ENCODE peak calls at places on chromosomes 11 and 22, in six cellular contexts. One of them, this sample, is unnamed.

GRCh38 chr11:19728436-19728835 is 15.8 kb downstream of the NAV2 start:
- DNase-seq in aorta: no peak
- DNase-seq in left lung: no peak
- DNase-seq in foreskin keratinocyte: no peak
- DNase-seq in amniotic epithelial cell: peak
- DNase-seq in KBM-7: no peak
- DNase-seq in this sample: peak

GRCh38 chr11:47467372-47467771 is 18.4 kb upstream of the RAPSN start:
- DNase-seq in aorta: peak
- DNase-seq in left lung: no peak
- DNase-seq in foreskin keratinocyte: no peak
- DNase-seq in amniotic epithelial cell: no peak
- DNase-seq in KBM-7: no peak
- DNase-seq in this sample: no peak

GRCh38 chr22:29633514-29634312 is 30.3 kb downstream of the NF2 start:
- DNase-seq in aorta: no peak
- DNase-seq in left lung: no peak
- DNase-seq in foreskin keratinocyte: no peak
- DNase-seq in amniotic epithelial cell: no peak
- DNase-seq in KBM-7: no peak
- DNase-seq in this sample: no peak

GRCh38 chr11:27857014-27857413 is 156.8 kb upstream of the BDNF start:
- DNase-seq in aorta: no peak
- DNase-seq in left lung: no peak
- DNase-seq in foreskin keratinocyte: no peak
- DNase-seq in amniotic epithelial cell: no peak
- DNase-seq in KBM-7: peak
- DNase-seq in this sample: no peak

GRCh38 chr11:122192634-122193245 is 76.7 kb upstream of the BLID start:
- DNase-seq in aorta: no peak
- DNase-seq in left lung: no peak
- DNase-seq in foreskin keratinocyte: no peak
- DNase-seq in amniotic epithelial cell: peak
- DNase-seq in KBM-7: no peak
- DNase-seq in this sample: no peak

GRCh38 chr11:14544611-14545010 is 24.4 kb upstream of the PSMA1 start:
- DNase-seq in aorta: no peak
- DNase-seq in left lung: no peak
- DNase-seq in foreskin keratinocyte: no peak
- DNase-seq in amniotic epithelial cell: peak
- DNase-seq in KBM-7: peak
- DNase-seq in this sample: peak

GRCh38 chr11:116776522-116776984 is 3.8 kb upstream of the BUD13 start:
- DNase-seq in aorta: no peak
- DNase-seq in left lung: no peak
- DNase-seq in foreskin keratinocyte: no peak
- DNase-seq in amniotic epithelial cell: no peak
- DNase-seq in KBM-7: no peak
- DNase-seq in this sample: no peak

GRCh38 chr22:41511521-41511968 is 32.7 kb downstream of the POLR3H start:
- DNase-seq in aorta: no peak
- DNase-seq in left lung: no peak
- DNase-seq in foreskin keratinocyte: no peak
- DNase-seq in amniotic epithelial cell: no peak
- DNase-seq in KBM-7: no peak
- DNase-seq in this sample: no peak

GRCh38 chr11:27116684-27117083 is 76.1 kb downstream of the BBOX1 start:
- DNase-seq in aorta: no peak
- DNase-seq in left lung: no peak
- DNase-seq in foreskin keratinocyte: no peak
- DNase-seq in amniotic epithelial cell: peak
- DNase-seq in KBM-7: no peak
- DNase-seq in this sample: peak

GRCh38 chr11:130217133-130217631 is 57.6 kb downstream of the ST14 start:
- DNase-seq in aorta: no peak
- DNase-seq in left lung: no peak
- DNase-seq in foreskin keratinocyte: no peak
- DNase-seq in amniotic epithelial cell: no peak
- DNase-seq in KBM-7: no peak
- DNase-seq in this sample: no peak

GRCh38 chr22:40009231-40009769 is 14.5 kb downstream of the FAM83F start:
- DNase-seq in aorta: peak
- DNase-seq in left lung: no peak
- DNase-seq in foreskin keratinocyte: no peak
- DNase-seq in amniotic epithelial cell: no peak
- DNase-seq in KBM-7: no peak
- DNase-seq in this sample: no peak

GRCh38 chr22:48782817-48783511 is 1044.7 kb downstream of the BRD1 start:
- DNase-seq in aorta: no peak
- DNase-seq in left lung: no peak
- DNase-seq in foreskin keratinocyte: no peak
- DNase-seq in amniotic epithelial cell: no peak
- DNase-seq in KBM-7: no peak
- DNase-seq in this sample: no peak

This sample was measured in skeletal muscle cell.